ENCODE peak calls at places on chromosomes 5 and 9, in four cellular contexts. A, H, K and R are unnamed samples.

GRCh38 chr5:43066231-43066798 is 26.2 kb upstream of the ANXA2R start:
- DNase-seq in H (peak), A (peak), K (peak), R (peak)

GRCh38 chr5:73691301-73691700 is 65.3 kb downstream of the ARHGEF28 start:
- DNase-seq in A (no peak), H (no peak), K (no peak), R (no peak)

GRCh38 chr5:147921134-147921533 is 14.8 kb upstream of the C5orf46 start:
- DNase-seq in K (no peak), H (no peak), A (no peak), R (no peak)

GRCh38 chr5:140148508-140148907 is 22.8 kb downstream of the IGIP start:
- DNase-seq in A (no peak), H (no peak), K (no peak), R (no peak)

GRCh38 chr9:29816954-29817703 is 2243.8 kb upstream of the C9orf72 start:
- DNase-seq in H (no peak), A (no peak), K (no peak), R (no peak)

GRCh38 chr5:52802272-52803011 is 14.7 kb downstream of the ITGA1 start:
- DNase-seq in K (no peak), A (no peak), H (no peak), R (no peak)

GRCh38 chr9:24939099-24939850 is 393.6 kb upstream of the IZUMO3 start:
- DNase-seq in H (no peak), A (no peak), K (no peak), R (no peak)

GRCh38 chr5:141338538-141339306 is at the start of gene PCDHGA2:
- DNase-seq in A (no peak), H (no peak), K (no peak), R (no peak)

GRCh38 chr5:153831976-153832375 is 206.7 kb downstream of the FAM114A2 start:
- DNase-seq in A (no peak), H (no peak), K (no peak), R (no peak)

GRCh38 chr9:113483676-113484257 is 20.2 kb downstream of the RGS3 start:
- DNase-seq in K (no peak), A (no peak), H (no peak), R (no peak)

GRCh38 chr5:14917719-14918118 is 46.1 kb upstream of the ANKH start:
- DNase-seq in A (no peak), K (no peak), H (no peak), R (no peak)

GRCh38 chr5:130168211-130168610 is 263.9 kb downstream of the CHSY3 start:
- DNase-seq in H (no peak), A (no peak), K (no peak), R (no peak)

GRCh38 chr9:127919253-127919815 is 2.5 kb upstream of the ST6GALNAC4 start:
- DNase-seq in A (no peak), H (no peak), K (no peak), R (no peak)

GRCh38 chr9:133679056-133679455 is 42.9 kb downstream of the DBH start:
- DNase-seq in H (no peak), K (no peak), A (no peak), R (no peak)

GRCh38 chr5:24053731-24054130 is 546.3 kb downstream of the PRDM9 start:
- DNase-seq in H (no peak), K (no peak), A (no peak), R (no peak)

GRCh38 chr9:121299125-121299466 is 31.1 kb downstream of the GSN start:
- DNase-seq in K (no peak), H (no peak), A (no peak), R (no peak)

GRCh38 chr5:148666353-148666752 is 12.0 kb upstream of the HTR4 start:
- DNase-seq in K (no peak), H (no peak), A (no peak), R (no peak)

GRCh38 chr9:136329211-136329627 is 1.9 kb downstream of the GPSM1 start:
- DNase-seq in A (no peak), K (no peak), H (no peak), R (no peak)

GRCh38 chr9:133657120-133657661 is 21.0 kb downstream of the DBH start:
- DNase-seq in K (no peak), H (no peak), A (peak), R (no peak)

GRCh38 chr9:107283621-107284616 is 840 bp downstream of the RAD23B start:
- DNase-seq in H (peak), A (peak), K (peak), R (peak)

GRCh38 chr9:111828193-111828592 is 33.5 kb upstream of the SHOC1 start:
- DNase-seq in A (no peak), H (no peak), K (no peak), R (peak)

GRCh38 chr5:88279584-88279983 is 10.9 kb upstream of the TMEM161B start:
- DNase-seq in A (no peak), K (no peak), H (no peak), R (no peak)

GRCh38 chr9:109889456-109889855 is 109.5 kb downstream of the PALM2AKAP2 start:
- DNase-seq in K (no peak), A (no peak), H (peak), R (no peak)

GRCh38 chr9:21402387-21403247 is 6.3 kb upstream of the IFNA8 start:
- DNase-seq in K (no peak), A (no peak), H (no peak), R (no peak)